ENCODE peak calls at places on chromosomes 1 and 21, in eight cellular contexts. A, X, C, L, V, J, R and N are unnamed samples.

GRCh38 chr1:210244746-210245367 is 12.3 kb downstream of the SERTAD4 start:
- DNase-seq in A (peak), X (no peak), C (no peak), L (no peak), V (no peak), J (no peak), R (no peak), N (no peak)

GRCh38 chr1:38463074-38463473 is 396.5 kb downstream of the RRAGC start:
- DNase-seq in A (no peak), X (no peak), C (no peak), L (no peak), V (no peak), J (no peak), R (no peak), N (no peak)

GRCh38 chr21:34021726-34022125 is 51.7 kb upstream of the MRPS6 start:
- DNase-seq in A (no peak), X (no peak), C (no peak), L (no peak), V (no peak), J (no peak), R (no peak), N (peak)

GRCh38 chr1:192263436-192263835 is 53.4 kb upstream of the RGS21 start:
- DNase-seq in A (peak), X (no peak), C (no peak), L (peak), V (peak), J (no peak), R (no peak), N (peak)

GRCh38 chr1:6249732-6250689 is 6.0 kb downstream of the HES3 start:
- DNase-seq in A (no peak), X (no peak), C (no peak), L (no peak), V (no peak), J (no peak), R (no peak), N (no peak)

GRCh38 chr1:247110627-247111258 is 6.6 kb upstream of the ZNF669 start:
- DNase-seq in A (no peak), X (no peak), C (no peak), L (peak), V (no peak), J (no peak), R (no peak), N (peak)

GRCh38 chr1:17120962-17121837 is 1.9 kb upstream of the PADI2 start:
- DNase-seq in A (peak), X (no peak), C (no peak), L (peak), V (no peak), J (no peak), R (no peak), N (no peak)

GRCh38 chr1:204032642-204033235 is 40.2 kb upstream of the SOX13 start:
- DNase-seq in A (no peak), X (no peak), C (no peak), L (no peak), V (no peak), J (no peak), R (no peak), N (peak)

GRCh38 chr1:63124666-63125191 is 197.6 kb upstream of the FOXD3 start:
- DNase-seq in A (peak), X (no peak), C (no peak), L (peak), V (peak), J (no peak), R (no peak), N (no peak)

GRCh38 chr21:40487406-40487805 is 359.6 kb downstream of the DSCAM start:
- DNase-seq in A (no peak), X (no peak), C (no peak), L (no peak), V (no peak), J (no peak), R (no peak), N (no peak)

GRCh38 chr1:184514447-184514846 is 127.6 kb downstream of the C1orf21 start:
- DNase-seq in A (no peak), X (no peak), C (no peak), L (peak), V (no peak), J (no peak), R (no peak), N (no peak)

GRCh38 chr1:64041366-64042131 is 161.9 kb upstream of the UBE2U start:
- DNase-seq in A (no peak), X (no peak), C (no peak), L (no peak), V (no peak), J (peak), R (no peak), N (no peak)

GRCh38 chr1:70675737-70676156 is 264.7 kb downstream of the CTH start:
- DNase-seq in A (no peak), X (no peak), C (no peak), L (no peak), V (no peak), J (no peak), R (no peak), N (no peak)
- H3K4me3 ChIP-seq in A (no peak), X (no peak), C (no peak), L (no peak), V (no peak), J (no peak), R (no peak), N (no peak)

DNA sequence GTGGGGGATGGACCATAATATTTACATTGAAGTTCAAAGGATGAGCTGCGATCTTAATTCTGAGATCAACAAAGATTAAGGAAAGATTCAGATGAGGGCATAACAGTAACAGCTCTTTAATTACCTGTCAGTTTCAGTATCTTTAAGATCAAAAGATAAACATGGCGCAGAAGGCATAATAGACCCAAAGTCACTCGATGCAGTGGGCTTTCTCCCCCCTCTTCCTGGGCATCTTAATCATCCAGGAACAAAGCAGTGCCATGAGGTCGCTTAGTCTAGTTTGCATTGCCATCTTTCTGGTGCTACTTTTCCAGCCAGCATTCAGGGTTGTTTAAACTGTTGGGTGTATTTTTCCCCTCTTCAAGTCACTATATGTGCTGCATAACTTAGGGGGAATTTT is 72.3 kb downstream of the HUNK start:
- DNase-seq in A (no peak), X (no peak), C (no peak), L (no peak), V (no peak), J (no peak), R (no peak), N (no peak)
- TF ChIP-seq CTCF in A (no peak), X (no peak), C (no peak), L (no peak), V (no peak), J (no peak), R (no peak), N (no peak)

GRCh38 chr1:3436901-3437300 is 17.6 kb upstream of the ARHGEF16 start:
- DNase-seq in A (no peak), X (no peak), C (no peak), L (no peak), V (no peak), J (no peak), R (no peak), N (no peak)

GRCh38 chr1:3440711-3441389 is 13.6 kb upstream of the ARHGEF16 start:
- DNase-seq in A (no peak), X (no peak), C (no peak), L (no peak), V (no peak), J (no peak), R (no peak), N (no peak)

GRCh38 chr1:3439346-3439745 is 15.1 kb upstream of the ARHGEF16 start:
- DNase-seq in A (no peak), X (no peak), C (no peak), L (no peak), V (no peak), J (no peak), R (no peak), N (no peak)

GRCh38 chr1:3440282-3440681 is 14.2 kb upstream of the ARHGEF16 start:
- DNase-seq in A (no peak), X (no peak), C (no peak), L (no peak), V (no peak), J (no peak), R (no peak), N (no peak)

GRCh38 chr1:3438661-3439180 is 15.7 kb upstream of the ARHGEF16 start:
- DNase-seq in A (no peak), X (no peak), C (no peak), L (no peak), V (no peak), J (no peak), R (no peak), N (no peak)
- H3K4me3 ChIP-seq in A (no peak), X (no peak), C (no peak), L (no peak), V (no peak), J (no peak), R (no peak), N (no peak)

GRCh38 chr1:50077273-50077672 is 31.4 kb upstream of the ELAVL4 start:
- DNase-seq in A (no peak), X (no peak), C (no peak), L (no peak), V (no peak), J (no peak), R (no peak), N (no peak)

GRCh38 chr1:50084389-50084788 is 24.3 kb upstream of the ELAVL4 start:
- DNase-seq in A (no peak), X (no peak), C (no peak), L (no peak), V (no peak), J (no peak), R (no peak), N (no peak)

GRCh38 chr1:50080904-50081586 is 27.7 kb upstream of the ELAVL4 start:
- DNase-seq in A (no peak), X (no peak), C (no peak), L (no peak), V (no peak), J (no peak), R (no peak), N (peak)
- TF ChIP-seq CTCF in A (no peak), X (no peak), C (no peak), L (no peak), V (no peak), J (peak), R (peak), N (peak)

GRCh38 chr1:1305300-1306069 is 2.2 kb downstream of the ACAP3 start:
- DNase-seq in A (peak), X (peak), C (no peak), L (peak), V (peak), J (peak), R (no peak), N (peak)
- H3K4me3 ChIP-seq in A (peak), X (peak), C (peak), L (peak), V (peak), J (no peak), R (no peak), N (peak)

GRCh38 chr1:46248122-46248920 is 758 bp downstream of the RAD54L start:
- DNase-seq in A (no peak), X (no peak), C (no peak), L (peak), V (no peak), J (peak), R (peak), N (peak)

GRCh38 chr1:46242918-46243317 is 4.6 kb upstream of the RAD54L start:
- DNase-seq in A (no peak), X (no peak), C (no peak), L (no peak), V (no peak), J (no peak), R (no peak), N (no peak)

GRCh38 chr1:46246548-46247432 is 773 bp upstream of the RAD54L start:
- DNase-seq in A (peak), X (no peak), C (no peak), L (peak), V (no peak), J (peak), R (no peak), N (no peak)

GRCh38 chr1:46247433-46248121 is at the start of gene RAD54L:
- DNase-seq in A (peak), X (peak), C (peak), L (peak), V (peak), J (peak), R (peak), N (peak)

DNA sequence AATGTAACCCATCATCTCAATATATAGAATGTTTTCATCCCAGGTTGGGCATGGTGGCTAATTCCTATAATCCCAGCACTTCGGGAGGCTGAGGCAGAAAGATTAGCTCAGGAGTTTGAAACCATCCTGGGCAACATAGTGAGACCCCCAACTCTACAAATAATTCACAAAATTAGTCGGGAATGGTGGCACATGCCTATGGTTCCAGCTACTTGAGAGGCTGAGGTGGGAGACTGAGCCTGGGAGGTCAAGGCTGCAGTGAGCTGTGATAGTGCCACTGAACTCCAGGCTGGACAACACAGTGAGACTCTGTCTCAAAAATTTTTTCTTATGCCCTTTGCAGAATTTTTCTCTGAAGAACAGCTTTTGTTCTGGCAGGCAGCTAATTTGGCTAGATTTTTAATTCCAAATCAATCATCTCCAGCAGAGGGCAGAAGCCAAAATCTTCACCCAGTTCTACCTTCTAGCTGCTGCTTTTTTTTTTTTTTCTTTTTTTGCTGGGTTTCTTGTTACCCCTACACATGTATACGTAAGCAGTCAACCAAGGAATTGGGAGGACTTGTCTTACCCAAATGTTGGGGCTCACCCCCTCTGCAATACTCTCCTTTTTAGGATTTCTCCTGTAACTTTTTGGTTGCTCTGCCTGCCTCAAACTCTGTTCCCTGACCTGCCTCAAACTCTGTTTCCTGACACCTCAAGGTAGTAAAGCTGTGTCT is 2.7 kb upstream of the RAD54L start:
- DNase-seq in A (peak), X (no peak), C (no peak), L (peak), V (no peak), J (no peak), R (no peak), N (peak)
- TF ChIP-seq CTCF in A (peak), X (no peak), C (no peak), L (no peak), V (peak), J (peak), R (no peak), N (peak)

GRCh38 chr1:234721476-234722266 is 111.7 kb upstream of the IRF2BP2 start:
- DNase-seq in A (peak), X (no peak), C (peak), L (peak), V (peak), J (no peak), R (peak), N (peak)

GRCh38 chr1:234718509-234719453 is 108.8 kb upstream of the IRF2BP2 start:
- DNase-seq in A (no peak), X (no peak), C (no peak), L (no peak), V (no peak), J (no peak), R (no peak), N (no peak)

GRCh38 chr1:234722267-234722704 is 112.3 kb upstream of the IRF2BP2 start:
- DNase-seq in A (no peak), X (no peak), C (peak), L (no peak), V (no peak), J (no peak), R (no peak), N (no peak)

GRCh38 chr1:234720709-234721436 is 110.9 kb upstream of the IRF2BP2 start:
- DNase-seq in A (no peak), X (no peak), C (peak), L (peak), V (no peak), J (no peak), R (no peak), N (no peak)

DNA sequence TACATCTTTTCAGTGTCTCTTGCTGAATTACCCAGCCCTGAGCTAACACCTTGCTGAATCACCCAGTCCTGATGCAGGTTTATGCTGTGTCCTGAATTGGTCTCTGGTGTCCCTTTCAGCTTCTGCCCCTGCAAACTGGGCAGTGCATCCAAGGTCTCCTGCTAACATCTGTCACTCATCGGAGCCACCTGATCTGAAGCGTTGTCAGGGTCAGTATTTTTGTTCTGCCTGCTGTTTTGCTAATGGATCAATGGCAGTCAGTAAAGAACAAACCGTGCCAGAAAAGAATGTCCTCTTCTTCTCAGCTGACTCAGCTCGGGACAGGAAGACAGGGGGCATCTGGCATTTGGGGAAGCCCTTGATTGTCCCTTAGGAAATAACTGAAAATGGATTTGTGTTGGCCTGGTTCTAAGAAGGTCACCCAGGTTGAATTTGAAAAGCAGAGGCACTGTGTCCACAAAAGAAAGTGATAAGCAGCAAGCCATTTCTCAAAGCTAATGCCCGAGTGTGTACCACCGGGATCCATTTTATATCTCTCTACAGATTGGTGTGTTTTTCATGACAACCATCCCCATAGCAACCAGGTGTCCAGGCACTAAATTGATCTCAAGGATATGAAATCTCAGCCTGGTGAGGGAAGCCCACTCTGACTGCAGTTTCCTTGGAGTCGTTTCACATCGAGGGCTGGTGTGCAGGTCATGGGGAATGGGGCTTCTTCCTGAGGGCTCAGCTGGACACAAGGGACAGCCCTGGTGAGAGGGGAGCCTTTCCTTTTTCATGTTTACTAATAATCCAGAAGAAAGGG is 109.7 kb upstream of the IRF2BP2 start:
- DNase-seq in A (no peak), X (no peak), C (no peak), L (no peak), V (no peak), J (no peak), R (no peak), N (no peak)
- H3K4me3 ChIP-seq in A (no peak), X (no peak), C (no peak), L (no peak), V (no peak), J (no peak), R (no peak), N (no peak)

GRCh38 chr1:3393987-3394920 is 60.2 kb upstream of the ARHGEF16 start:
- DNase-seq in A (no peak), X (no peak), C (no peak), L (no peak), V (no peak), J (no peak), R (no peak), N (no peak)

GRCh38 chr1:3390291-3390690 is 64.2 kb upstream of the ARHGEF16 start:
- DNase-seq in A (no peak), X (no peak), C (no peak), L (no peak), V (no peak), J (no peak), R (no peak), N (no peak)

GRCh38 chr1:3393024-3393986 is 61.2 kb upstream of the ARHGEF16 start:
- DNase-seq in A (peak), X (no peak), C (peak), L (peak), V (no peak), J (no peak), R (no peak), N (no peak)

GRCh38 chr1:3389093-3389833 is 65.2 kb upstream of the ARHGEF16 start:
- DNase-seq in A (no peak), X (no peak), C (no peak), L (no peak), V (no peak), J (no peak), R (no peak), N (no peak)

GRCh38 chr1:3391711-3392110 is 62.8 kb upstream of the ARHGEF16 start:
- DNase-seq in A (no peak), X (no peak), C (no peak), L (no peak), V (no peak), J (no peak), R (no peak), N (no peak)
- TF ChIP-seq CTCF in A (no peak), X (no peak), C (no peak), L (no peak), V (no peak), J (no peak), R (no peak), N (no peak)

DNA sequence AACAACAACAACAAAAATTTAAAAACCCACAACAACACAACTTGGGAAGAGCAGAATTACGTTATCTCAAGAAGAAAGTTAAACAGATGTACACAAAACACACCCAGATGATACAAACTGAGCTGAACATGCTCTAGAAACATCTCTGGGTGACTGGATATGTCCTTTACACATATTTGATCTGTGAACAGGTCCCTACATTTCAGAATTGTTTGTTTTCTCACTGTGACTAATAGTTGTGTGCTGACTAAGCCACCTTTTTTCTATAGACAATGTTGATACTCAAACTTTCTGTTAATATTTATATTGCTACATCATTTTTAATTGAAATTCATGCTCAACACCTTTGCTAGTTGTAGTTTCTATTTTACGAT is 994 bp upstream of the F11R start:
- DNase-seq in A (no peak), X (no peak), C (no peak), L (no peak), V (no peak), J (peak), R (no peak), N (peak)
- H3K4me3 ChIP-seq in A (no peak), X (peak), C (no peak), L (no peak), V (no peak), J (peak), R (no peak), N (peak)